ENCODE peak calls at places on chromosomes 3 and 15, in seven cellular contexts. One of them, this sample, is unnamed.

GRCh38 chr3:124995460-124995994 is 60.3 kb downstream of the HEG1 start:
- DNase-seq in SK-N-SH: peak
- DNase-seq in GM12878: peak
- DNase-seq in HepG2: peak
- DNase-seq in NT2/D1: peak
- DNase-seq in HCT116: peak
- DNase-seq in H1: peak
- DNase-seq in this sample: peak

GRCh38 chr15:42890161-42890913 is 30.2 kb downstream of the TTBK2 start:
- DNase-seq in SK-N-SH: no peak
- DNase-seq in GM12878: no peak
- DNase-seq in HepG2: peak
- DNase-seq in NT2/D1: peak
- DNase-seq in HCT116: no peak
- DNase-seq in H1: peak
- DNase-seq in this sample: no peak

GRCh38 chr3:189727191-189727590 is 96.0 kb downstream of the TP63 start:
- DNase-seq in SK-N-SH: no peak
- DNase-seq in GM12878: no peak
- DNase-seq in HepG2: no peak
- DNase-seq in NT2/D1: no peak
- DNase-seq in HCT116: no peak
- DNase-seq in H1: no peak
- DNase-seq in this sample: no peak

GRCh38 chr15:38650384-38650783 is 85.8 kb upstream of the RASGRP1 start:
- DNase-seq in SK-N-SH: no peak
- DNase-seq in GM12878: no peak
- DNase-seq in HepG2: no peak
- DNase-seq in NT2/D1: no peak
- DNase-seq in HCT116: no peak
- DNase-seq in H1: no peak
- DNase-seq in this sample: no peak

GRCh38 chr3:107675233-107675900 is 152.6 kb downstream of the BBX start:
- DNase-seq in SK-N-SH: no peak
- DNase-seq in GM12878: no peak
- DNase-seq in HepG2: no peak
- DNase-seq in NT2/D1: no peak
- DNase-seq in HCT116: no peak
- DNase-seq in H1: no peak
- DNase-seq in this sample: no peak

GRCh38 chr3:186783070-186783730 is at the start of gene EIF4A2:
- DNase-seq in SK-N-SH: peak
- DNase-seq in GM12878: no peak
- DNase-seq in HepG2: peak
- DNase-seq in NT2/D1: peak
- DNase-seq in HCT116: peak
- DNase-seq in H1: peak
- DNase-seq in this sample: peak

GRCh38 chr3:170383567-170383966 is 26.1 kb downstream of the SKIL start:
- DNase-seq in SK-N-SH: no peak
- DNase-seq in GM12878: no peak
- DNase-seq in HepG2: no peak
- DNase-seq in NT2/D1: no peak
- DNase-seq in HCT116: no peak
- DNase-seq in H1: no peak
- DNase-seq in this sample: no peak

GRCh38 chr3:156483961-156484787 is 70.7 kb downstream of the SSR3 start:
- DNase-seq in SK-N-SH: no peak
- DNase-seq in GM12878: peak
- DNase-seq in HepG2: no peak
- DNase-seq in NT2/D1: no peak
- DNase-seq in HCT116: peak
- DNase-seq in H1: no peak
- DNase-seq in this sample: no peak

GRCh38 chr3:64345351-64345750 is 120.1 kb upstream of the PRICKLE2 start:
- DNase-seq in SK-N-SH: peak
- DNase-seq in GM12878: no peak
- DNase-seq in HepG2: no peak
- DNase-seq in NT2/D1: no peak
- DNase-seq in HCT116: no peak
- DNase-seq in H1: no peak
- DNase-seq in this sample: no peak

GRCh38 chr3:14329842-14330241 is 72.6 kb upstream of the SLC6A6 start:
- DNase-seq in SK-N-SH: no peak
- DNase-seq in GM12878: no peak
- DNase-seq in HepG2: no peak
- DNase-seq in NT2/D1: no peak
- DNase-seq in HCT116: no peak
- DNase-seq in H1: no peak
- DNase-seq in this sample: no peak

GRCh38 chr3:128455116-128455515 is 11.6 kb downstream of the DNAJB8 start:
- DNase-seq in SK-N-SH: no peak
- DNase-seq in GM12878: no peak
- DNase-seq in HepG2: no peak
- DNase-seq in NT2/D1: no peak
- DNase-seq in HCT116: no peak
- DNase-seq in H1: no peak
- DNase-seq in this sample: no peak

GRCh38 chr3:12303532-12303931 is 14.7 kb downstream of the PPARG start:
- DNase-seq in SK-N-SH: no peak
- DNase-seq in GM12878: no peak
- DNase-seq in HepG2: no peak
- DNase-seq in NT2/D1: no peak
- DNase-seq in HCT116: no peak
- DNase-seq in H1: no peak
- DNase-seq in this sample: no peak

GRCh38 chr3:167095976-167096375 is 284.1 kb downstream of the ZBBX start:
- DNase-seq in SK-N-SH: no peak
- DNase-seq in GM12878: no peak
- DNase-seq in HepG2: no peak
- DNase-seq in NT2/D1: no peak
- DNase-seq in HCT116: no peak
- DNase-seq in H1: no peak
- DNase-seq in this sample: no peak

GRCh38 chr3:141111364-141112150 is 60.4 kb downstream of the SPSB4 start:
- DNase-seq in SK-N-SH: no peak
- DNase-seq in GM12878: no peak
- DNase-seq in HepG2: no peak
- DNase-seq in NT2/D1: no peak
- DNase-seq in HCT116: no peak
- DNase-seq in H1: no peak
- DNase-seq in this sample: no peak

GRCh38 chr15:37289109-37289765 is 188.9 kb upstream of the MEIS2 start:
- DNase-seq in SK-N-SH: peak
- DNase-seq in GM12878: no peak
- DNase-seq in HepG2: peak
- DNase-seq in NT2/D1: peak
- DNase-seq in HCT116: peak
- DNase-seq in H1: no peak
- DNase-seq in this sample: no peak

GRCh38 chr3:59783468-59783988 is 733.7 kb upstream of the CFAP20DC start:
- DNase-seq in SK-N-SH: no peak
- DNase-seq in GM12878: no peak
- DNase-seq in HepG2: no peak
- DNase-seq in NT2/D1: no peak
- DNase-seq in HCT116: no peak
- DNase-seq in H1: no peak
- DNase-seq in this sample: no peak

GRCh38 chr15:62264196-62264595 is 99.1 kb upstream of the C2CD4B start:
- DNase-seq in SK-N-SH: no peak
- DNase-seq in GM12878: no peak
- DNase-seq in HepG2: no peak
- DNase-seq in NT2/D1: no peak
- DNase-seq in HCT116: no peak
- DNase-seq in H1: no peak
- DNase-seq in this sample: no peak

GRCh38 chr3:64909757-64910475 is 222.1 kb upstream of the ADAMTS9 start:
- DNase-seq in SK-N-SH: no peak
- DNase-seq in GM12878: no peak
- DNase-seq in HepG2: no peak
- DNase-seq in NT2/D1: peak
- DNase-seq in HCT116: no peak
- DNase-seq in H1: no peak
- DNase-seq in this sample: no peak

GRCh38 chr3:182971637-182972036 is 8.7 kb downstream of the DCUN1D1 start:
- DNase-seq in SK-N-SH: no peak
- DNase-seq in GM12878: no peak
- DNase-seq in HepG2: no peak
- DNase-seq in NT2/D1: no peak
- DNase-seq in HCT116: no peak
- DNase-seq in H1: no peak
- DNase-seq in this sample: no peak

GRCh38 chr3:182969853-182970252 is 10.5 kb downstream of the DCUN1D1 start:
- DNase-seq in SK-N-SH: no peak
- DNase-seq in GM12878: no peak
- DNase-seq in HepG2: no peak
- DNase-seq in NT2/D1: no peak
- DNase-seq in HCT116: no peak
- DNase-seq in H1: no peak
- DNase-seq in this sample: no peak

GRCh38 chr3:182970811-182971418 is 9.4 kb downstream of the DCUN1D1 start:
- DNase-seq in SK-N-SH: no peak
- DNase-seq in GM12878: no peak
- DNase-seq in HepG2: peak
- DNase-seq in NT2/D1: no peak
- DNase-seq in HCT116: no peak
- DNase-seq in H1: no peak
- DNase-seq in this sample: no peak

GRCh38 chr3:182967218-182968204 is 12.8 kb downstream of the DCUN1D1 start:
- DNase-seq in SK-N-SH: no peak
- DNase-seq in GM12878: no peak
- DNase-seq in HepG2: no peak
- DNase-seq in NT2/D1: no peak
- DNase-seq in HCT116: no peak
- DNase-seq in H1: no peak
- DNase-seq in this sample: no peak

GRCh38 chr3:182969277-182969676 is 11.1 kb downstream of the DCUN1D1 start:
- DNase-seq in SK-N-SH: no peak
- DNase-seq in GM12878: no peak
- DNase-seq in HepG2: no peak
- DNase-seq in NT2/D1: no peak
- DNase-seq in HCT116: no peak
- DNase-seq in H1: no peak
- DNase-seq in this sample: no peak
- TF ChIP-seq YY1 in SK-N-SH: no peak
- TF ChIP-seq YY1 in GM12878: no peak
- TF ChIP-seq YY1 in HepG2: no peak
- TF ChIP-seq YY1 in NT2/D1: no peak
- TF ChIP-seq YY1 in HCT116: no peak
- TF ChIP-seq YY1 in H1: no peak
- TF ChIP-seq YY1 in this sample: no peak

GRCh38 chr15:52236015-52236414 is 44.8 kb upstream of the GNB5 start:
- DNase-seq in SK-N-SH: no peak
- DNase-seq in GM12878: no peak
- DNase-seq in HepG2: no peak
- DNase-seq in NT2/D1: no peak
- DNase-seq in HCT116: no peak
- DNase-seq in H1: no peak
- DNase-seq in this sample: no peak
- TF ChIP-seq YY1 in SK-N-SH: no peak
- TF ChIP-seq YY1 in GM12878: no peak
- TF ChIP-seq YY1 in HepG2: no peak
- TF ChIP-seq YY1 in NT2/D1: no peak
- TF ChIP-seq YY1 in HCT116: no peak
- TF ChIP-seq YY1 in H1: no peak
- TF ChIP-seq YY1 in this sample: no peak

GRCh38 chr15:80569656-80570055 is 125.5 kb upstream of the ABHD17C start:
- DNase-seq in SK-N-SH: no peak
- DNase-seq in GM12878: no peak
- DNase-seq in HepG2: no peak
- DNase-seq in NT2/D1: no peak
- DNase-seq in HCT116: no peak
- DNase-seq in H1: no peak
- DNase-seq in this sample: no peak

GRCh38 chr15:80568298-80568697 is 126.8 kb upstream of the ABHD17C start:
- DNase-seq in SK-N-SH: no peak
- DNase-seq in GM12878: no peak
- DNase-seq in HepG2: no peak
- DNase-seq in NT2/D1: no peak
- DNase-seq in HCT116: no peak
- DNase-seq in H1: no peak
- DNase-seq in this sample: no peak

GRCh38 chr15:80567721-80568157 is 127.4 kb upstream of the ABHD17C start:
- DNase-seq in SK-N-SH: peak
- DNase-seq in GM12878: no peak
- DNase-seq in HepG2: peak
- DNase-seq in NT2/D1: peak
- DNase-seq in HCT116: peak
- DNase-seq in H1: peak
- DNase-seq in this sample: peak

GRCh38 chr15:80570553-80570952 is 124.6 kb upstream of the ABHD17C start:
- DNase-seq in SK-N-SH: no peak
- DNase-seq in GM12878: no peak
- DNase-seq in HepG2: no peak
- DNase-seq in NT2/D1: no peak
- DNase-seq in HCT116: no peak
- DNase-seq in H1: no peak
- DNase-seq in this sample: no peak

GRCh38 chr15:80568876-80569605 is 126.1 kb upstream of the ABHD17C start:
- DNase-seq in SK-N-SH: no peak
- DNase-seq in GM12878: no peak
- DNase-seq in HepG2: no peak
- DNase-seq in NT2/D1: no peak
- DNase-seq in HCT116: no peak
- DNase-seq in H1: no peak
- DNase-seq in this sample: no peak
- TF ChIP-seq YY1 in SK-N-SH: no peak
- TF ChIP-seq YY1 in GM12878: no peak
- TF ChIP-seq YY1 in HepG2: no peak
- TF ChIP-seq YY1 in NT2/D1: no peak
- TF ChIP-seq YY1 in HCT116: no peak
- TF ChIP-seq YY1 in H1: no peak
- TF ChIP-seq YY1 in this sample: no peak

GRCh38 chr15:89646416-89647141 is 8.7 kb downstream of the KIF7 start:
- DNase-seq in SK-N-SH: peak
- DNase-seq in GM12878: no peak
- DNase-seq in HepG2: no peak
- DNase-seq in NT2/D1: no peak
- DNase-seq in HCT116: no peak
- DNase-seq in H1: no peak
- DNase-seq in this sample: no peak

GRCh38 chr15:89648106-89649012 is 6.9 kb downstream of the KIF7 start:
- DNase-seq in SK-N-SH: no peak
- DNase-seq in GM12878: no peak
- DNase-seq in HepG2: no peak
- DNase-seq in NT2/D1: no peak
- DNase-seq in HCT116: no peak
- DNase-seq in H1: no peak
- DNase-seq in this sample: no peak

GRCh38 chr15:89645680-89646079 is 9.6 kb downstream of the KIF7 start:
- DNase-seq in SK-N-SH: no peak
- DNase-seq in GM12878: no peak
- DNase-seq in HepG2: no peak
- DNase-seq in NT2/D1: no peak
- DNase-seq in HCT116: no peak
- DNase-seq in H1: no peak
- DNase-seq in this sample: no peak

GRCh38 chr15:89649013-89649625 is 6.1 kb downstream of the KIF7 start:
- DNase-seq in SK-N-SH: no peak
- DNase-seq in GM12878: no peak
- DNase-seq in HepG2: no peak
- DNase-seq in NT2/D1: no peak
- DNase-seq in HCT116: no peak
- DNase-seq in H1: no peak
- DNase-seq in this sample: no peak

GRCh38 chr15:89647191-89647851 is 7.9 kb downstream of the KIF7 start:
- DNase-seq in SK-N-SH: peak
- DNase-seq in GM12878: no peak
- DNase-seq in HepG2: peak
- DNase-seq in NT2/D1: peak
- DNase-seq in HCT116: peak
- DNase-seq in H1: peak
- DNase-seq in this sample: peak
- TF ChIP-seq YY1 in SK-N-SH: no peak
- TF ChIP-seq YY1 in GM12878: peak
- TF ChIP-seq YY1 in HepG2: peak
- TF ChIP-seq YY1 in NT2/D1: no peak
- TF ChIP-seq YY1 in HCT116: no peak
- TF ChIP-seq YY1 in H1: no peak
- TF ChIP-seq YY1 in this sample: no peak